ENCODE peak calls at places on chromosomes 2 and 18, in five cellular contexts. N is heart left ventricle, Y is upper lobe of left lung, U is ovary, E is right lobe of liver. S is an unnamed sample. For H3K4me1, the result is how much of the 10 kb centered on the place peaks cover.

GRCh38 chr2:29931818-29932217 is 10.4 kb upstream of the ALK start:
- DNase-seq in N (no peak), Y (no peak), U (no peak), E (no peak), S (no peak)

GRCh38 chr18:41265047-41265446 is 690.0 kb upstream of the PIK3C3 start:
- DNase-seq in N (no peak), Y (no peak), U (no peak), E (no peak), S (no peak)

GRCh38 chr2:240401781-240402551 is 33.5 kb upstream of the GPC1 start:
- DNase-seq in N (no peak), Y (peak), U (peak), E (peak), S (no peak)

GRCh38 chr18:79571221-79572092 is 108.1 kb upstream of the CTDP1 start:
- DNase-seq in N (peak), Y (peak), U (no peak), E (peak), S (no peak)

GRCh38 chr2:191500566-191501389 is 177.2 kb upstream of the NABP1 start:
- DNase-seq in N (no peak), Y (peak), U (no peak), E (no peak), S (no peak)

GRCh38 chr2:240565267-240566202 is 2.7 kb upstream of the RNPEPL1 start:
- DNase-seq in N (peak), Y (peak), U (peak), E (peak), S (peak)

GRCh38 chr2:25369876-25370275 is 28.2 kb upstream of the DNMT3A start:
- DNase-seq in N (no peak), Y (no peak), U (no peak), E (no peak), S (no peak)

GRCh38 chr2:133249362-133249761 is 318.9 kb downstream of the NCKAP5 start:
- DNase-seq in N (no peak), Y (no peak), U (no peak), E (no peak), S (no peak)

GRCh38 chr2:6216234-6216633 is 524.0 kb downstream of the SOX11 start:
- DNase-seq in N (no peak), Y (no peak), U (no peak), E (no peak), S (no peak)

GRCh38 chr2:175855794-175856453 is 146.1 kb downstream of the LNPK start:
- DNase-seq in N (no peak), Y (no peak), U (no peak), E (no peak), S (no peak)

GRCh38 chr2:194822097-194822496 is 834.9 kb upstream of the SLC39A10 start:
- DNase-seq in N (no peak), Y (no peak), U (no peak), E (no peak), S (no peak)
- H3K4me1 ChIP-seq in N (under half), Y (under half), U (under half), E (under half), S (under half)

GRCh38 chr2:9239616-9240015 is 33.0 kb downstream of the ASAP2 start:
- DNase-seq in N (no peak), Y (no peak), U (no peak), E (no peak), S (no peak)

GRCh38 chr2:9235388-9236344 is 29.1 kb downstream of the ASAP2 start:
- DNase-seq in N (no peak), Y (peak), U (peak), E (no peak), S (no peak)

GRCh38 chr2:9236867-9237266 is 30.3 kb downstream of the ASAP2 start:
- DNase-seq in N (peak), Y (peak), U (peak), E (no peak), S (no peak)

GRCh38 chr2:9238927-9239326 is 32.3 kb downstream of the ASAP2 start:
- DNase-seq in N (no peak), Y (no peak), U (no peak), E (no peak), S (no peak)

DNA sequence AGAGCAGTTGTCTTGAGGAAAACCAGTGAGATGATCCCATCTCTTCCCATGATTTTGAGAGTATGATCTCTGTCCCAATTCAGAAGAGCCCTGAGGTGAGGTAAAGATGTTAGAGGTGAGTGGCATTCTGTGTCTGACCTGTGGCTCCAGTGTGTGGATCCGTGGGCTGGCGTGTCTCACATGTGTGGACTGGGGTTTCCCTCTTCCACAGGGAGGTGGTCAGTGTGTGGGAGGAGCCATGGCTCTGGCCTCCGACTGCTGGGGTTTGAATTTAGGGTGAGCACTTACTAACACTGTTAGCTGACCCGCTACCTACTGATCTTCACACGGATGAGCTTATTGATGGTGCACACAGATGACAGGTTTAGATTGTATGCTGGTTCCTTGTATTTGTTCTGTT is 31.2 kb downstream of the ASAP2 start:
- DNase-seq in N (no peak), Y (no peak), U (no peak), E (no peak), S (no peak)
- H3K4me1 ChIP-seq in N (under half), Y (half or more), U (under half), E (under half), S (half or more)

DNA sequence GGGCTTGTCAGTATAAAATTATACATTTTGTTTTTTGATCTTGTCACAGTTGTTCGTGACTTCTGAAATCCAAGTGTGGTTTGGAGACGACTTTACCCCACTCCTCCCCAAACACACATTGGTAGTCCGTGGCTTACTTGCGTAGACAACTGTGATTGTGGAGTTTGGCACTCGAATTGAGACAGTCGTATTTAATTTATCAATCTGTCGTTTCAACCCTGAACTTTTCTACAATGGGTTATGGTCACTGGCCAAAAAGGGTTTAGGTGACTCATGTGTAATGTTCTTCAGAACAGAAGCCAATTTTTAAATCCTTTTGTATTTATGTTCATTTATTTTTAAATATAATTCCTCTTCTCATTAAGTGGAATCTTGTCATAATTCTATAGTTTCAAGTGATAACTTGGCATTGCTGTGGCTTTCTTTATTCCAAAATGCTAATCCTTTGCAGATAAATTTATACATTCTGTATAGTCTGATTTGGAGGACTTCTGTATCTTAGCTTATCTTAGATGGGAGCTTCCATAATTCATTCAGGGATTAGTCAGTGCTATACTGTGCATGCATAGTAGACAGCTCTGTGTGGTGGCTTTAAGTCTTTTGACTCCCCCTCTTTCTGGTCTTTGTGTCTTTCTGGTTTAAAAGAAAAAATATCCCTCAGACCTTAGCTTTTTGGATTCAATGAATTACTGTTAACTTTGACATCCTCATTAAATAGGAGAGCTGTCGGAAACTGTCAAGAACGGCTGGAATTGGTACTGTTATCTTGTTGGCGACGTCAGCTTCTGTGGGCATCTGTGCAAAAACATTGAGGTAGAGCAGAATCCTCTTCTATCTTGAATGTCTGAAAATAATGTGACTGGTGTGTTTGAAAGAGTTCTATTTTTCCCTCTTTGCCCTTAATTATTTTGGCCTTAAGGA is 130.2 kb downstream of the SPTBN1 start:
- DNase-seq in N (no peak), Y (no peak), U (no peak), E (peak), S (no peak)
- H3K4me1 ChIP-seq in N (half or more), Y (half or more), U (under half), E (under half), S (half or more)

DNA sequence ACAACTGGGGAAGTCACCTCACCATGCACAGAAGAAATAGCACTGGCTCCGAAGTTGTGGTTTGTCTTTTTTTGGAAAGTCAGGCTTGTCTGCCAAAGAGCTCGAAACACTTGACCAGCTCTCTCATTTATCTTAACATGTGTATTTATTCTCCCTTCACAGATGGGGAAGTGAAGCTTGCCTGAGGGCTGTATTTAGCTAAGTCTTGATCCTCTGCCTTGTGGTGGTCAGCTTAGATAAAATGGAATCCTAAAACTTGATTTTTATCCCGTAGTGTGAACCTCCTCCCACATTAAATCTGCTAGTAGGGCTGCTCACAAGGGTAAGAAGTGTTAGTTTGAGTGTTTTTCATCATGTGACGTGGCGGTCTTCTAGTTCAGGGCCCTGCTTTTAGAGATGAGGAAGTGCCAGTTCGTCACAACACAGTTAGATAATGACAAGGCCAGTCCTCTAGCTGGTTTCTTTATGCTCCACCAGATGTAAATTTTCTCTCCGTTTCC is 89.7 kb downstream of the TMEM247 start:
- DNase-seq in N (no peak), Y (no peak), U (no peak), E (no peak), S (no peak)
- H3K4me1 ChIP-seq in N (half or more), Y (under half), U (under half), E (under half), S (under half)

DNA sequence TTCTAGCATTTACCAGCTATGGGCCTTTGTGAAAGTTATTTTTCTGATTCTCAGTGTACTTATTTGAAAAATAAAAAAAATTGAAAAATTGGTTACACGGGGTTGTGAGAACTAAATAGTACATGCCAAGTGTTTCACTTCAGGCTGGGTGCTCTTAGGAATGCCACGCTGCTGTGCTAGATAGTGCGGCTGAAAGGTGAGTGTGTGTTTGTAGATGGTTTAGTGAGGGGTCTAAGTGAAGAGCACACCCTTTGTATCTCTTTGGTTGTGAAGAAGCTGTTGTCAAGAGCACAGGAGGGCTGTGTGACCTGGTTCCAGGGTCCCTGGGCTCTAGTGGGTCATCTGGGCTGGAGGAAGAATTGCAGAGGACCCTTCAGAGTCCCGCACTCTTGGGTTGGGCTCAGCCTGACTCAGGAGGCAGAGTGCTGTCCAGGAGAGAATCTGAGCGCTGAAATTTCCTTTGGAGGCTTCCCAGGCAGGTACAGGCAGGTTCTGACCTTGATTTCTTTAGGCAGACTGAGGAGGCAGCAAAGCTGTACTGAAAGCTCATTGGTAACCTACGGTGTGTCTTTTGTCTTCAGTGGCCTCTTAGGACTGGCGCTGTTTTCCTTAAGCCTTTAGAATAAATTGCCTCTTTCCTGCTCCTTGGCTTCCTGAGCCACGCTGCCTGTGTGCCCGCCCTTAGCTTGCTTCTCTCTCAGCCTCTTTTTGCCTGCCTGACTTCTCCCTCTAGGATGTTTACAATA is 44.4 kb downstream of the MAP4K4 start:
- DNase-seq in N (no peak), Y (no peak), U (no peak), E (no peak), S (peak)
- H3K4me1 ChIP-seq in N (under half), Y (half or more), U (under half), E (under half), S (half or more)

GRCh38 chr2:184560603-184561002 is 37.7 kb upstream of the ZNF804A start:
- DNase-seq in N (peak), Y (peak), U (no peak), E (no peak), S (peak)
- H3K4me1 ChIP-seq in N (under half), Y (under half), U (under half), E (under half), S (under half)

GRCh38 chr2:60438136-60438535 is 115.3 kb downstream of the BCL11A start:
- DNase-seq in N (no peak), Y (no peak), U (no peak), E (no peak), S (no peak)

GRCh38 chr2:60440080-60440753 is 113.2 kb downstream of the BCL11A start:
- DNase-seq in N (no peak), Y (no peak), U (no peak), E (no peak), S (no peak)

GRCh38 chr2:60438653-60439052 is 114.8 kb downstream of the BCL11A start:
- DNase-seq in N (no peak), Y (no peak), U (no peak), E (no peak), S (no peak)

GRCh38 chr2:60440761-60441160 is 112.7 kb downstream of the BCL11A start:
- DNase-seq in N (no peak), Y (no peak), U (no peak), E (no peak), S (no peak)

GRCh38 chr2:60439219-60439974 is 114.1 kb downstream of the BCL11A start:
- DNase-seq in N (peak), Y (peak), U (no peak), E (peak), S (no peak)
- H3K4me1 ChIP-seq in N (under half), Y (under half), U (under half), E (under half), S (under half)

DNA sequence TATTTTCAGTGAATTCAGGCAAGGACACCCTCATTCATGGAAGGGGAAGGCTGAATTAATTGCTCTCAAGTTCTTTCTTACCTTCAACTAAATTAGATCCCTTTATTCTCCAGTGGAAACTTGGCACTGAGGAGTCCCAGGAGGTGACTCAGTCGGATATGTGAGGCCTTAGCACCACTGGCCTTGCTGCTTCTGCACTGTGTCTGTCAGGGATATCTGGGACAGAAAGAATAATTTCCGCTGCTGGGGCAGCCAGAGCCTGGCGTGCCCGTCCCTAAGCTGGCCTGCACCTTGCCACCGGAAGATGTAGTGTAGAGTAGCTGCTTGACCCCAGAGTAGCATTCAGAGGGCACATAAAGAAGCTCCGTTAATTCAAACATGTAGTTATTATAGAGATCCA is 53.4 kb downstream of the LIMS1 start:
- DNase-seq in N (no peak), Y (peak), U (peak), E (no peak), S (no peak)
- H3K4me1 ChIP-seq in N (under half), Y (half or more), U (under half), E (under half), S (half or more)